ENCODE peak calls at places on chromosomes 16 and 17, in nine cellular contexts. One of them, this sample, is unnamed. For H3K4me1, H3K9me3 and H3K27me3, the result is how much of the 10 kb centered on the place peaks cover.

GRCh38 chr17:7139400-7139799 is 24.8 kb upstream of the ASGR2 start:
- DNase-seq in heart right ventricle: no peak
- DNase-seq in mammary epithelial cell: no peak
- DNase-seq in upper lobe of right lung: no peak
- DNase-seq in stomach: no peak
- DNase-seq in gastrocnemius medialis: no peak
- DNase-seq in effector memory CD4-positive, alpha-beta T cell: no peak
- DNase-seq in tibial nerve: no peak
- DNase-seq in adrenal gland: no peak
- DNase-seq in this sample: no peak

GRCh38 chr17:62601438-62601837 is 26.0 kb upstream of the MRC2 start:
- DNase-seq in upper lobe of right lung: no peak
- DNase-seq in gastrocnemius medialis: no peak
- DNase-seq in heart right ventricle: no peak
- DNase-seq in effector memory CD4-positive, alpha-beta T cell: no peak
- DNase-seq in stomach: no peak
- DNase-seq in mammary epithelial cell: no peak
- DNase-seq in tibial nerve: no peak
- DNase-seq in adrenal gland: no peak
- DNase-seq in this sample: no peak

GRCh38 chr16:27638833-27639587 is 89.1 kb downstream of the KATNIP start:
- DNase-seq in mammary epithelial cell: peak
- DNase-seq in gastrocnemius medialis: no peak
- DNase-seq in stomach: no peak
- DNase-seq in effector memory CD4-positive, alpha-beta T cell: no peak
- DNase-seq in heart right ventricle: no peak
- DNase-seq in tibial nerve: no peak
- DNase-seq in adrenal gland: no peak
- DNase-seq in upper lobe of right lung: no peak
- DNase-seq in this sample: no peak

GRCh38 chr16:6247771-6248170 is 1084.9 kb upstream of the RBFOX1 start:
- DNase-seq in tibial nerve: no peak
- DNase-seq in mammary epithelial cell: no peak
- DNase-seq in effector memory CD4-positive, alpha-beta T cell: no peak
- DNase-seq in heart right ventricle: no peak
- DNase-seq in gastrocnemius medialis: no peak
- DNase-seq in adrenal gland: no peak
- DNase-seq in upper lobe of right lung: no peak
- DNase-seq in stomach: no peak
- DNase-seq in this sample: no peak

GRCh38 chr17:77942111-77942988 is 16.2 kb upstream of the TNRC6C start:
- DNase-seq in gastrocnemius medialis: no peak
- DNase-seq in stomach: no peak
- DNase-seq in effector memory CD4-positive, alpha-beta T cell: no peak
- DNase-seq in heart right ventricle: peak
- DNase-seq in upper lobe of right lung: no peak
- DNase-seq in adrenal gland: no peak
- DNase-seq in mammary epithelial cell: peak
- DNase-seq in tibial nerve: peak
- DNase-seq in this sample: no peak

GRCh38 chr17:33389506-33390141 is 96.5 kb upstream of the ASIC2 start:
- DNase-seq in tibial nerve: no peak
- DNase-seq in gastrocnemius medialis: no peak
- DNase-seq in mammary epithelial cell: no peak
- DNase-seq in upper lobe of right lung: no peak
- DNase-seq in heart right ventricle: no peak
- DNase-seq in adrenal gland: no peak
- DNase-seq in stomach: no peak
- DNase-seq in effector memory CD4-positive, alpha-beta T cell: no peak
- DNase-seq in this sample: no peak

GRCh38 chr17:6070280-6070894 is at the start of gene WSCD1:
- DNase-seq in gastrocnemius medialis: no peak
- DNase-seq in stomach: peak
- DNase-seq in mammary epithelial cell: no peak
- DNase-seq in heart right ventricle: peak
- DNase-seq in tibial nerve: no peak
- DNase-seq in upper lobe of right lung: no peak
- DNase-seq in effector memory CD4-positive, alpha-beta T cell: no peak
- DNase-seq in adrenal gland: peak
- DNase-seq in this sample: no peak

GRCh38 chr17:45162022-45162687 is 480 bp downstream of the HEXIM2 start:
- DNase-seq in upper lobe of right lung: no peak
- DNase-seq in gastrocnemius medialis: no peak
- DNase-seq in mammary epithelial cell: no peak
- DNase-seq in tibial nerve: no peak
- DNase-seq in heart right ventricle: peak
- DNase-seq in stomach: no peak
- DNase-seq in adrenal gland: peak
- DNase-seq in effector memory CD4-positive, alpha-beta T cell: no peak
- DNase-seq in this sample: no peak

GRCh38 chr16:53358884-53359283 is 75.4 kb upstream of the RBL2 start:
- DNase-seq in tibial nerve: no peak
- DNase-seq in upper lobe of right lung: no peak
- DNase-seq in adrenal gland: no peak
- DNase-seq in effector memory CD4-positive, alpha-beta T cell: no peak
- DNase-seq in mammary epithelial cell: no peak
- DNase-seq in gastrocnemius medialis: no peak
- DNase-seq in heart right ventricle: no peak
- DNase-seq in stomach: no peak
- DNase-seq in this sample: no peak

GRCh38 chr16:84459941-84460405 is 44.5 kb downstream of the MEAK7 start:
- DNase-seq in tibial nerve: no peak
- DNase-seq in effector memory CD4-positive, alpha-beta T cell: no peak
- DNase-seq in mammary epithelial cell: no peak
- DNase-seq in adrenal gland: no peak
- DNase-seq in gastrocnemius medialis: no peak
- DNase-seq in upper lobe of right lung: peak
- DNase-seq in heart right ventricle: no peak
- DNase-seq in stomach: no peak
- DNase-seq in this sample: no peak

GRCh38 chr17:29883497-29883896 is 46.5 kb downstream of the SSH2 start:
- DNase-seq in upper lobe of right lung: no peak
- DNase-seq in heart right ventricle: no peak
- DNase-seq in mammary epithelial cell: no peak
- DNase-seq in tibial nerve: no peak
- DNase-seq in adrenal gland: no peak
- DNase-seq in effector memory CD4-positive, alpha-beta T cell: no peak
- DNase-seq in gastrocnemius medialis: no peak
- DNase-seq in stomach: no peak
- DNase-seq in this sample: no peak

GRCh38 chr17:57518587-57519118 is 226.4 kb downstream of the CCDC182 start:
- DNase-seq in stomach: no peak
- DNase-seq in mammary epithelial cell: no peak
- DNase-seq in tibial nerve: no peak
- DNase-seq in heart right ventricle: peak
- DNase-seq in adrenal gland: no peak
- DNase-seq in gastrocnemius medialis: peak
- DNase-seq in effector memory CD4-positive, alpha-beta T cell: no peak
- DNase-seq in upper lobe of right lung: no peak
- DNase-seq in this sample: no peak

GRCh38 chr17:21460358-21460757 is 84.2 kb downstream of the KCNJ12 start:
- DNase-seq in adrenal gland: no peak
- DNase-seq in stomach: no peak
- DNase-seq in gastrocnemius medialis: no peak
- DNase-seq in tibial nerve: peak
- DNase-seq in mammary epithelial cell: no peak
- DNase-seq in heart right ventricle: no peak
- DNase-seq in effector memory CD4-positive, alpha-beta T cell: no peak
- DNase-seq in upper lobe of right lung: no peak
- DNase-seq in this sample: no peak

GRCh38 chr16:68273459-68273858 is 9.1 kb downstream of the SLC7A6 start:
- DNase-seq in mammary epithelial cell: no peak
- DNase-seq in heart right ventricle: no peak
- DNase-seq in gastrocnemius medialis: no peak
- DNase-seq in upper lobe of right lung: no peak
- DNase-seq in effector memory CD4-positive, alpha-beta T cell: no peak
- DNase-seq in adrenal gland: no peak
- DNase-seq in tibial nerve: no peak
- DNase-seq in stomach: no peak
- DNase-seq in this sample: no peak
- H3K4me1 ChIP-seq in mammary epithelial cell: under half
- H3K4me1 ChIP-seq in heart right ventricle: under half
- H3K4me1 ChIP-seq in gastrocnemius medialis: half or more
- H3K4me1 ChIP-seq in upper lobe of right lung: under half
- H3K4me1 ChIP-seq in effector memory CD4-positive, alpha-beta T cell: half or more
- H3K4me1 ChIP-seq in adrenal gland: under half
- H3K4me1 ChIP-seq in tibial nerve: under half
- H3K4me1 ChIP-seq in stomach: half or more
- H3K4me1 ChIP-seq in this sample: under half

GRCh38 chr17:50758989-50759544 is 8.3 kb downstream of the ANKRD40CL start:
- DNase-seq in effector memory CD4-positive, alpha-beta T cell: no peak
- DNase-seq in adrenal gland: no peak
- DNase-seq in mammary epithelial cell: no peak
- DNase-seq in stomach: no peak
- DNase-seq in upper lobe of right lung: no peak
- DNase-seq in gastrocnemius medialis: no peak
- DNase-seq in heart right ventricle: no peak
- DNase-seq in tibial nerve: no peak
- DNase-seq in this sample: no peak
- H3K9me3 ChIP-seq in effector memory CD4-positive, alpha-beta T cell: under half
- H3K9me3 ChIP-seq in adrenal gland: under half
- H3K9me3 ChIP-seq in mammary epithelial cell: under half
- H3K9me3 ChIP-seq in stomach: under half
- H3K9me3 ChIP-seq in upper lobe of right lung: under half
- H3K9me3 ChIP-seq in gastrocnemius medialis: under half
- H3K9me3 ChIP-seq in heart right ventricle: under half
- H3K9me3 ChIP-seq in tibial nerve: under half
- H3K9me3 ChIP-seq in this sample: under half

GRCh38 chr17:73911726-73912359 is 267.6 kb upstream of the SDK2 start:
- DNase-seq in mammary epithelial cell: no peak
- DNase-seq in heart right ventricle: no peak
- DNase-seq in upper lobe of right lung: no peak
- DNase-seq in gastrocnemius medialis: no peak
- DNase-seq in adrenal gland: no peak
- DNase-seq in tibial nerve: no peak
- DNase-seq in effector memory CD4-positive, alpha-beta T cell: no peak
- DNase-seq in stomach: no peak
- DNase-seq in this sample: peak
- H3K27me3 ChIP-seq in mammary epithelial cell: under half
- H3K27me3 ChIP-seq in heart right ventricle: half or more
- H3K27me3 ChIP-seq in upper lobe of right lung: under half
- H3K27me3 ChIP-seq in gastrocnemius medialis: under half
- H3K27me3 ChIP-seq in adrenal gland: under half
- H3K27me3 ChIP-seq in tibial nerve: under half
- H3K27me3 ChIP-seq in effector memory CD4-positive, alpha-beta T cell: under half
- H3K27me3 ChIP-seq in stomach: under half
- H3K27me3 ChIP-seq in this sample: under half

GRCh38 chr16:3050487-3050886 is 4.1 kb downstream of the MMP25 start:
- DNase-seq in stomach: no peak
- DNase-seq in gastrocnemius medialis: no peak
- DNase-seq in heart right ventricle: no peak
- DNase-seq in effector memory CD4-positive, alpha-beta T cell: no peak
- DNase-seq in upper lobe of right lung: no peak
- DNase-seq in tibial nerve: no peak
- DNase-seq in mammary epithelial cell: no peak
- DNase-seq in adrenal gland: no peak
- DNase-seq in this sample: no peak

GRCh38 chr16:3051489-3051888 is 5.1 kb downstream of the MMP25 start:
- DNase-seq in upper lobe of right lung: no peak
- DNase-seq in mammary epithelial cell: no peak
- DNase-seq in stomach: no peak
- DNase-seq in effector memory CD4-positive, alpha-beta T cell: no peak
- DNase-seq in adrenal gland: no peak
- DNase-seq in heart right ventricle: no peak
- DNase-seq in tibial nerve: no peak
- DNase-seq in gastrocnemius medialis: no peak
- DNase-seq in this sample: no peak

GRCh38 chr16:3051009-3051408 is 4.6 kb downstream of the MMP25 start:
- DNase-seq in heart right ventricle: no peak
- DNase-seq in upper lobe of right lung: no peak
- DNase-seq in tibial nerve: no peak
- DNase-seq in effector memory CD4-positive, alpha-beta T cell: no peak
- DNase-seq in stomach: no peak
- DNase-seq in adrenal gland: no peak
- DNase-seq in mammary epithelial cell: no peak
- DNase-seq in gastrocnemius medialis: no peak
- DNase-seq in this sample: no peak

GRCh38 chr16:3047387-3047720 is 993 bp downstream of the MMP25 start:
- DNase-seq in mammary epithelial cell: no peak
- DNase-seq in gastrocnemius medialis: no peak
- DNase-seq in effector memory CD4-positive, alpha-beta T cell: no peak
- DNase-seq in adrenal gland: no peak
- DNase-seq in upper lobe of right lung: no peak
- DNase-seq in stomach: no peak
- DNase-seq in tibial nerve: no peak
- DNase-seq in heart right ventricle: no peak
- DNase-seq in this sample: no peak

GRCh38 chr16:3049921-3050481 is 3.6 kb downstream of the MMP25 start:
- DNase-seq in mammary epithelial cell: no peak
- DNase-seq in stomach: no peak
- DNase-seq in effector memory CD4-positive, alpha-beta T cell: no peak
- DNase-seq in heart right ventricle: no peak
- DNase-seq in upper lobe of right lung: no peak
- DNase-seq in gastrocnemius medialis: no peak
- DNase-seq in adrenal gland: no peak
- DNase-seq in tibial nerve: no peak
- DNase-seq in this sample: no peak
- H3K4me1 ChIP-seq in mammary epithelial cell: under half
- H3K4me1 ChIP-seq in stomach: under half
- H3K4me1 ChIP-seq in effector memory CD4-positive, alpha-beta T cell: under half
- H3K4me1 ChIP-seq in heart right ventricle: under half
- H3K4me1 ChIP-seq in upper lobe of right lung: under half
- H3K4me1 ChIP-seq in gastrocnemius medialis: under half
- H3K4me1 ChIP-seq in adrenal gland: under half
- H3K4me1 ChIP-seq in tibial nerve: under half
- H3K4me1 ChIP-seq in this sample: under half

GRCh38 chr16:89232107-89232506 is 14.6 kb downstream of the ZNF778 start:
- DNase-seq in upper lobe of right lung: no peak
- DNase-seq in tibial nerve: no peak
- DNase-seq in effector memory CD4-positive, alpha-beta T cell: no peak
- DNase-seq in heart right ventricle: no peak
- DNase-seq in gastrocnemius medialis: no peak
- DNase-seq in stomach: no peak
- DNase-seq in mammary epithelial cell: no peak
- DNase-seq in adrenal gland: peak
- DNase-seq in this sample: no peak
- H3K9me3 ChIP-seq in upper lobe of right lung: under half
- H3K9me3 ChIP-seq in tibial nerve: under half
- H3K9me3 ChIP-seq in effector memory CD4-positive, alpha-beta T cell: under half
- H3K9me3 ChIP-seq in heart right ventricle: under half
- H3K9me3 ChIP-seq in gastrocnemius medialis: under half
- H3K9me3 ChIP-seq in stomach: under half
- H3K9me3 ChIP-seq in mammary epithelial cell: under half
- H3K9me3 ChIP-seq in adrenal gland: under half
- H3K9me3 ChIP-seq in this sample: under half

This sample was measured in SJSA1.